ENCODE peak calls at places on chromosomes 6 and 20, in five cellular contexts. A, E, Q, B and Y are unnamed samples. For H3K4me1, the result is how much of the 10 kb centered on the place peaks cover.

GRCh38 chr6:494394-494793 is 102.8 kb downstream of the IRF4 start:
- ATAC-seq in A (no peak), E (no peak), Q (no peak), B (no peak), Y (no peak)

GRCh38 chr6:153787341-153787606 is 251.8 kb upstream of the OPRM1 start:
- ATAC-seq in Q (no peak), E (no peak), B (no peak), A (no peak), Y (no peak)

GRCh38 chr6:134082191-134082590 is 29.8 kb upstream of the SLC2A12 start:
- ATAC-seq in B (no peak), E (no peak), Q (no peak), A (no peak), Y (no peak)

GRCh38 chr6:52499681-52500239 is 77.1 kb downstream of the TRAM2 start:
- ATAC-seq in B (no peak), A (no peak), Q (peak), E (no peak), Y (no peak)

GRCh38 chr6:124119591-124119990 is 315.9 kb downstream of the NKAIN2 start:
- ATAC-seq in E (no peak), A (no peak), B (no peak), Q (peak), Y (no peak)

GRCh38 chr6:3888153-3888957 is 39.2 kb downstream of the FAM50B start:
- ATAC-seq in E (peak), Q (peak), A (peak), B (no peak), Y (peak)

GRCh38 chr6:157822221-157823000 is 635 bp upstream of the SNX9 start:
- ATAC-seq in E (peak), Q (peak), A (peak), B (peak), Y (peak)

GRCh38 chr6:27553123-27553904 is 80.4 kb upstream of the ZNF184 start:
- ATAC-seq in A (no peak), B (peak), E (peak), Q (no peak), Y (no peak)

DNA sequence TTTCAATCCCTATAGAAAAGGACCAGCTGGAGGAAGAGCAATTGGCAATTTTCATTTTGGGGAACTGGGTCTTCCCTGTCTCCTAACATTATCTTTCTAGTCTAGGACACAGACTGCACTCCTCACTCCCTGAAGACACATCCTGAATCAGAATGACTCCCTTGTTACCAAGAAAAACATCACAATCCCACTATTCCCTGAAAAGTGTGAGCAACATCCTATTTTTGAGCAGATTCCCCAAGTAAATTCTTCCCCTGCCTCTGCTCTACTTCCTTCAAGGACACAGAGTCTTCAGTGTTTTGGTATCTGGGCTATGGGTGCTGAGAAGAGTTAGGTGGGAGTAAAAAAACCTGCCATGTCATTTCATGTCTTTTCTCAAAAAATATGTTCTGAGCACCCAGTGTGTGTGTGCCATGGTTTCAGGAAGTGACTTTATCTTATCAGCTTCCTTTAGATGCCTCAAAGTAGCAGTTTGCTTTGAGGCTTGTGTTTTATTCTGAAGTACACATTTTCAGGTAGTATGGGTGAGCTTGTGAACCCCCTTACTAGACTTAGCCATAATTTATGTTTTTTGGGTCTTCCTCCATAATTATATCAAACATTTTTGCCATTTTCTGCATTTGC is 12.4 kb downstream of the LAMA4 start:
- ATAC-seq in B (no peak), E (no peak), Q (no peak), A (no peak), Y (no peak)
- H3K4me1 ChIP-seq in B (under half), E (under half), Q (under half), A (under half), Y (half or more)

GRCh38 chr20:24147479-24147878 is 158.9 kb upstream of the GGTLC1 start:
- ATAC-seq in A (no peak), E (no peak), Q (no peak), B (no peak), Y (no peak)

GRCh38 chr20:24141111-24141510 is 152.5 kb upstream of the GGTLC1 start:
- ATAC-seq in E (no peak), B (no peak), Q (no peak), A (no peak), Y (no peak)

GRCh38 chr20:24147961-24148360 is 159.4 kb upstream of the GGTLC1 start:
- ATAC-seq in A (no peak), Q (no peak), E (no peak), B (no peak), Y (no peak)

GRCh38 chr20:24146231-24146634 is 157.7 kb upstream of the GGTLC1 start:
- ATAC-seq in B (no peak), A (no peak), Q (no peak), E (no peak), Y (no peak)

GRCh38 chr20:24144371-24144770 is 155.8 kb upstream of the GGTLC1 start:
- ATAC-seq in B (no peak), Q (no peak), E (no peak), A (no peak), Y (no peak)
- H3K27ac ChIP-seq in B (no peak), Q (no peak), E (no peak), A (no peak), Y (no peak)

GRCh38 chr20:31719644-31720485 is 2.8 kb downstream of the BCL2L1 start:
- ATAC-seq in E (peak), Q (no peak), A (no peak), B (no peak), Y (no peak)

GRCh38 chr20:31723282-31724078 is 812 bp upstream of the BCL2L1 start:
- ATAC-seq in A (peak), B (peak), Q (peak), E (peak), Y (peak)

GRCh38 chr20:31722388-31723281 is at the start of gene BCL2L1:
- ATAC-seq in Q (peak), E (peak), A (peak), B (peak), Y (peak)

GRCh38 chr20:31720486-31721407 is 1.9 kb downstream of the BCL2L1 start:
- ATAC-seq in Q (no peak), E (no peak), B (peak), A (no peak), Y (no peak)

DNA sequence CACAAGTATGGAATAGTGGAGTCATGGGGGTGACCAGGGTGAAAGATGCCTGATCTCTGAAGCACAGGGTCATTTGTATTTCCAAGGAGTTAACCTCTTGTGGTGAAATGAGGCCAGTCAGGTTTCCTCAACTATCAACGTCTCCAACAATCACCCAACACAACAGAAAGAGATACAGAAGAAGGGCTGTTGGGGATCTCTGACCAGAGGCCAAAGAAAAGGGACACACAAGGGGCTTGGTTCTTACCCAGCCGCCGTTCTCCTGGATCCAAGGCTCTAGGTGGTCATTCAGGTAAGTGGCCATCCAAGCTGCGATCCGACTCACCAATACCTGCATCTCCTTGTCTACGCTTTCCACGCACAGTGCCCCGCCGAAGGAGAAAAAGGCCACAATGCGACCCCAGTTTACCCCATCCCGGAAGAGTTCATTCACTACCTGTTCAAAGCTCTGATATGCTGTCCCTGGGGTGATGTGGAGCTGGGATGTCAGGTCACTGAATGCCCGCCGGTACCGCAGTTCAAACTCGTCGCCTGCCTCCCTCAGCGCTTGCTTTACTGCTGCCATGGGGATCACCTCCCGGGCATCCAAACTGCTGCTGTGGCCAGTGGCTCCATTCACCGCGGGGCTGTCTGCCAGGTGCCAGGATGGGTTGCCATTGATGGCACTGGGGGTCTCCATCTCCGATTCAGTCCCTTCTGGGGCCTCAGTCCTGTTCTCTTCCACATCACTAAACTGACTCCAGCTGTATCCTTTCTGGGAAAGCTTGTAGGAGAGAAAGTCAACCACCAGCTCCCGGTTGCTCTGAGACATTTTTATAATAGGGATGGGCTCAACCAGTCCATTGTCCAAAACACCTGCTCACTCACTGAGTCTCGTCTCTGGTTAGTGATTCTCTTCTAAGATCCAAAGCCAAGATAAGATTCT is 998 bp downstream of the BCL2L1 start:
- ATAC-seq in Q (no peak), E (no peak), B (no peak), A (no peak), Y (no peak)
- H3K4me1 ChIP-seq in Q (under half), E (under half), B (under half), A (under half), Y (under half)

DNA sequence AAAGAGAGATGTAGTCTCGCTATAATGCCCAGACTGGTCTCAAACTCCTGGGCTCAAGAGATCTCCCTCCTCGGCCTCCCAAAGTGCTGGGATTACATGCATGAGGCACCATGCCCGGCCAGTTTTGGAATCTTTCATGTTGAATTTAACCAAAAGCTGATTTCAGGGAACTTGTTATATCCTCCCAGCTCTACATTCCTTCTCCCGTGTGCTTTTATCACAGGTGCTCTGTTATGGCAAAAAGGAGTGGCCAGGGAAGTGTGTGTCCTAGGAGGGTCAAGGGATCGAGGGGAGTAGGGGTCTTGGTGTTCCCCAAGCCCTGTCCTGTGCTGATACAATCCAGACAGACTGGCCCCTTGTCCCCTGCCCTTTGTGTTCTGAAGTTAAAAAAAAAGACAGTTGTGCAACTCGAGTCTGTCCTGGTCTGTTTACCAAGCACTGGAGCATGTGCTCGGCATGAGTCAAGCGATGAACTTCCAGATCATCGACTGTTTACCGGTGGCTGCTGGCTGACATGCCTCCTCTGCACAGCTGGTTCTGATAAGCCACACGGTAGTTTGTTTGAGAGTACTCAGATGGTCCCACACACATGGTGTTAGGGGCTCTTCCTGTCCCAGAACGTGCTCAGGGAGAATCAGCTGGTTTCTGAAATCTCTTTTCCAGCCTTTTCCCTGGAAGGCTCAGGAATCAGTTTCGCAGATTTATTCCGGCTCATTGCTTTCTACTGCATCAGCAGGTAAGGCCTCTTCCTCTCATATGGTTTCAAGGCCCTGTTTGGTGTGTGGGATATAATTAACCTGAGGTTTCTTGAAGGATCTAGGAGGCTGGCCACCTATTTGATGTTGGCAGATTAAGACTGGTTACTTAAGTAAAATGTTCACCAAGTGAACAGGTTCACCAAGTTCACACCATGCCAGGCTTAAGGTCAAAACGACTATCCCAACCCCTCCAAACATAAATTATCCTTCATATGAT is 52.6 kb upstream of the NAA20 start:
- ATAC-seq in Q (peak), E (peak), B (no peak), A (peak), Y (peak)
- H3K27ac ChIP-seq in Q (peak), E (peak), B (no peak), A (peak), Y (peak)

GRCh38 chr6:149220882-149221773 is 96.4 kb upstream of the TAB2 start:
- ATAC-seq in B (no peak), E (no peak), A (no peak), Q (no peak), Y (no peak)

GRCh38 chr6:149218915-149219314 is 98.6 kb upstream of the TAB2 start:
- ATAC-seq in Q (no peak), A (no peak), E (no peak), B (no peak), Y (no peak)

GRCh38 chr6:149216459-149216858 is 101.1 kb upstream of the TAB2 start:
- ATAC-seq in E (no peak), Q (no peak), A (no peak), B (no peak), Y (no peak)

GRCh38 chr6:149217466-149217888 is 100.0 kb upstream of the TAB2 start:
- ATAC-seq in B (peak), E (no peak), Q (no peak), A (no peak), Y (no peak)

DNA sequence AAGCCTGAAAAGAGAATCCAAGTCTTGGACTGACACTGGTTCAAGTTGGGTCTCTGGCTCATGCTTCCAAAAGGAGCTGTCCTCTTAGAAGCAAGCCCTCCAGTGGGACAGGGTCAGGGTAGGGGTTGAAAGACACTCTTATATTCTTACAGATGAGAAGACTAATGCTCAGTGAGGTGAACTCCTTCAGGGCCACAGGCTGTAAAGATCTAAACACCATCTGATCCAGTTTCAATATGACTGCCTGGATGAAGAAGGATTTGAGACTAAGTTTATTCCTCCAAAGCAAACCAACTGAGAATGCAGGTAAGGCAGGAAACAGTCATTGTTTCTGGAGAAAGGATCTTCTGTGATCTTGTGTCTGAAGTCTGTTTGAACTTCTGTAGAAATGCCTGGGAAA is 99.0 kb upstream of the TAB2 start:
- ATAC-seq in E (no peak), B (peak), Q (no peak), A (no peak), Y (no peak)
- H3K4me1 ChIP-seq in E (under half), B (under half), Q (under half), A (under half), Y (under half)

GRCh38 chr6:38477680-38478260 is 162.0 kb downstream of the BTBD9 start:
- ATAC-seq in A (no peak), B (no peak), E (no peak), Q (no peak), Y (no peak)

GRCh38 chr6:38484656-38485055 is 155.1 kb downstream of the BTBD9 start:
- ATAC-seq in A (no peak), E (no peak), Q (no peak), B (no peak), Y (no peak)

GRCh38 chr6:38487423-38487822 is 152.3 kb downstream of the BTBD9 start:
- ATAC-seq in E (no peak), A (no peak), Q (no peak), B (no peak), Y (no peak)

GRCh38 chr6:38483526-38483925 is 156.2 kb downstream of the BTBD9 start:
- ATAC-seq in A (peak), Q (no peak), B (peak), E (no peak), Y (no peak)

DNA sequence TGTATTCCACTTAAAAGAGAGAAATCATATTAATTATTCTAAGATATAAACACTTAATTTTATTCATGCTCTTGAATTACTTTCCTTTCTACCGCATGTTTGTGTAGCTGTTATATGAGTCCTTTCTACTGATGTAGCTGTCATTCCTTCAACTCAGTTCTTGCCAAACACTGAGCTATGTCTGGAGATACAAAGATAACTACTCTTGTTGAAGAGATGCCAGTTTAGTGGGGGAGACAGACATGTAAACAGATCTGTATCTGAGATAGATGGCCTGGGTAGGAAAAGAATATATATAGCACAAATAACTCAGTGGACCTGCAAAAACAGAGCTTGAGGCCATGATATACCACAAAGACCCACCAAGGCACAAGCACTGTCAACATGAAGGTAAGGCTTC is 157.3 kb downstream of the BTBD9 start:
- ATAC-seq in B (no peak), E (no peak), A (no peak), Q (no peak), Y (no peak)
- H3K27ac ChIP-seq in B (no peak), E (no peak), A (no peak), Q (no peak), Y (no peak)

GRCh38 chr6:2877960-2878359 is 25.1 kb downstream of the SERPINB9 start:
- ATAC-seq in B (no peak), E (no peak), Q (no peak), A (no peak), Y (no peak)
- H3K4me1 ChIP-seq in B (under half), E (under half), Q (under half), A (under half), Y (under half)

GRCh38 chr20:52847739-52848359 is 124.3 kb upstream of the TSHZ2 start:
- ATAC-seq in B (no peak), E (no peak), Q (no peak), A (no peak), Y (no peak)

GRCh38 chr20:52852695-52853094 is 119.5 kb upstream of the TSHZ2 start:
- ATAC-seq in B (no peak), A (no peak), E (no peak), Q (no peak), Y (no peak)

GRCh38 chr20:52845044-52845443 is 127.1 kb upstream of the TSHZ2 start:
- ATAC-seq in A (no peak), B (no peak), Q (no peak), E (no peak), Y (no peak)

DNA sequence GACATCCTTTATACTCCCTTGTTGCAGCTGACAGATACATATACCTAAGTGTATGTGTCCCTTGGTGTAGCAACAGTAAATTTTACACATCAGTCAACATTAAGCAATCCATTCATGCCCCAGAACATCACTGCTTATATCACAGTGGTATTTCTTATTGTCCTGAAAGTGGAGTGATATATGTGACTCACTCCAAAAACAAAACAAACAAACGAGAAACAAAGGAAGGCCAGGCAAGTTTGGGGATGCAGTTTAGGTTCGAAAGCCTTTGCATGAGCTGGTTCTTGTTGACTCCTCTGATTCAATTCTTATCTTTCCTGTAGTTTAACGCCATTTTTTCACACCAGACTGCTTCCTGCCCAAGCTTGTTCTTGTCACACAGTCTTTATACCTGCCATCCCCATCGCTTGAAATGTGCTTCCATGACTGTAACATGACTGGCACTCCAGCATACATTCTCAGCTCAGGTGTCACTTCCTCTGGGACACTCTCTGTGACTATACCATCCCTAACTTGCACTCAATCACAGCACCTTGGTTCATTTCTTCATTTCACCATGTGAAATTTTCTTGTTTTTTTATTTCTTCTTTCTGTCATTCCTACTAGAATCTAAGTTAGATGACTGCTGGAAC is 125.0 kb upstream of the TSHZ2 start:
- ATAC-seq in A (no peak), B (no peak), Q (no peak), E (no peak), Y (no peak)
- H3K27ac ChIP-seq in A (no peak), B (no peak), Q (no peak), E (no peak), Y (no peak)

DNA sequence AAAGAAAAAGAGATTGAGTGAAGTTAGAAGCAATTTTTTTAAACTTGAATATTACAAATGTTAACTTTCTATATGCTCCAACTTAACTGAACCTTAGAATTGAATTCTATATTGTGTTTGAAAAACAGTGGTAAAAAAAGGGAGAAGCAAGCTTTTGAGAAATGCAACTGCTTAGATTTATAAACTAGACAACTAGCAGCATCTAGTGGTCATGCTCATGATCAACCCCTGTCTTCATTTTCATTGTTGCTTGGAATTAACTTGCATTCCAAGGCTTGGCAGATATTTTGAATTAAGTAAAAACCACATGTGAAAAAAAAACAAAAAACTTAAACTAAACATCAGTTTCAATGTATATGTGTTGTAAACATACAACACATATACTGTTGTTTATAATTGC is 113.1 kb downstream of the C6orf58 start:
- ATAC-seq in A (no peak), B (no peak), Q (no peak), E (no peak), Y (no peak)
- H3K4me1 ChIP-seq in A (under half), B (under half), Q (under half), E (under half), Y (under half)